ENCODE peak calls at places on chromosomes 16 and 17, in seven cellular contexts. V is fibroblast of mammary gland; E is uterus; W is activated CD4-positive, alpha-beta T cell treated with anti-CD3 and anti-CD28 coated beads, Interleukin-2, amount 50 U/mL, for 48 hours; N is T-cell; Q is stimulated activated CD8-positive, alpha-beta memory T cell treated with anti-CD3 and anti-CD28 coated beads, Interleukin-4, amount 100 ng/mL, for 1 hour; A is globus pallidus. K is an unnamed sample.
A peak's percentile ranks its signal among the peaks of the same experiment; 100 is the strongest.

GRCh38 chr16:89187337-89188063 is 12.8 kb downstream of the SLC22A31 start:
- DNase-seq in V (peak; percentile 25), E (no peak), W (no peak), N (no peak), Q (no peak), A (no peak), K (no peak)

GRCh38 chr16:5025171-5025632 is 8.5 kb downstream of the NAGPA start:
- DNase-seq in V (no peak), E (no peak), W (no peak), N (no peak), Q (no peak), A (peak; percentile 77), K (peak; percentile 74)

GRCh38 chr16:22005746-22006145 is 2.2 kb upstream of the MOSMO start:
- DNase-seq in V (no peak), E (no peak), W (no peak), N (no peak), Q (no peak), A (no peak), K (no peak)

GRCh38 chr16:2148714-2149629 is 547 bp downstream of the RAB26 start:
- DNase-seq in V (peak; percentile 32), E (no peak), W (peak; percentile 46), N (no peak), Q (no peak), A (no peak), K (no peak)

GRCh38 chr17:39213852-39214251 is 11.9 kb downstream of the STAC2 start:
- DNase-seq in V (no peak), E (no peak), W (no peak), N (no peak), Q (no peak), A (no peak), K (no peak)

GRCh38 chr17:43356999-43357398 is 41.8 kb upstream of the ARL4D start:
- DNase-seq in V (peak; percentile 95), E (peak; percentile 51), W (no peak), N (no peak), Q (no peak), A (no peak), K (no peak)

GRCh38 chr17:60618854-60619253 is 18.9 kb downstream of the PPM1D start:
- DNase-seq in V (no peak), E (no peak), W (no peak), N (no peak), Q (no peak), A (no peak), K (no peak)

GRCh38 chr17:77328823-77329740 is 188.3 kb downstream of the SEC14L1 start:
- DNase-seq in V (no peak), E (peak; percentile 14), W (no peak), N (no peak), Q (no peak), A (no peak), K (no peak)

GRCh38 chr17:5809056-5809455 is 224.7 kb upstream of the NLRP1 start:
- DNase-seq in V (no peak), E (no peak), W (no peak), N (no peak), Q (no peak), A (no peak), K (no peak)

GRCh38 chr17:64506201-64506575 is at the start of gene DDX5:
- DNase-seq in V (peak; percentile 95), E (peak; percentile 96), W (peak; percentile 97), N (no peak), Q (peak; percentile 96), A (peak; percentile 94), K (peak; percentile 95)

GRCh38 chr17:61856078-61856477 is 7.2 kb downstream of the BRIP1 start:
- DNase-seq in V (no peak), E (no peak), W (no peak), N (no peak), Q (no peak), A (no peak), K (no peak)

GRCh38 chr16:10250137-10250850 is 68.1 kb upstream of the GRIN2A start:
- DNase-seq in V (no peak), E (no peak), W (no peak), N (no peak), Q (no peak), A (no peak), K (no peak)

GRCh38 chr17:67557052-67557845 is 160.5 kb upstream of the NOL11 start:
- DNase-seq in V (no peak), E (no peak), W (no peak), N (no peak), Q (no peak), A (no peak), K (no peak)

GRCh38 chr16:78866556-78866955 is 734.0 kb downstream of the MAF start:
- DNase-seq in V (no peak), E (no peak), W (no peak), N (no peak), Q (no peak), A (peak; percentile 15), K (no peak)

GRCh38 chr16:24514096-24514495 is 25.3 kb upstream of the RBBP6 start:
- DNase-seq in V (no peak), E (no peak), W (no peak), N (no peak), Q (no peak), A (no peak), K (no peak)

GRCh38 chr16:56346131-56346890 is 79.0 kb downstream of the AMFR start:
- DNase-seq in V (no peak), E (no peak), W (no peak), N (no peak), Q (no peak), A (no peak), K (no peak)

GRCh38 chr16:51224317-51224716 is 73.2 kb upstream of the SALL1 start:
- DNase-seq in V (no peak), E (no peak), W (no peak), N (no peak), Q (no peak), A (no peak), K (no peak)

GRCh38 chr17:60610481-60610880 is 10.5 kb downstream of the PPM1D start:
- DNase-seq in V (no peak), E (no peak), W (no peak), N (no peak), Q (no peak), A (no peak), K (no peak)

GRCh38 chr17:17342242-17342945 is 39.2 kb downstream of the NT5M start:
- DNase-seq in V (no peak), E (no peak), W (no peak), N (no peak), Q (no peak), A (no peak), K (no peak)

GRCh38 chr16:70738083-70738977 is 52.5 kb upstream of the MTSS2 start:
- DNase-seq in V (peak; percentile 90), E (peak; percentile 71), W (peak; percentile 25), N (no peak), Q (no peak), A (peak; percentile 48), K (no peak)

GRCh38 chr17:34755371-34755770 is 176.0 kb downstream of the TMEM132E start:
- DNase-seq in V (no peak), E (no peak), W (no peak), N (no peak), Q (no peak), A (no peak), K (no peak)

GRCh38 chr17:61478790-61479492 is 26.7 kb downstream of the TBX4 start:
- DNase-seq in V (no peak), E (no peak), W (no peak), N (no peak), Q (no peak), A (no peak), K (no peak)

GRCh38 chr17:14295676-14296075 is 5.2 kb upstream of the HS3ST3B1 start:
- DNase-seq in V (no peak), E (no peak), W (no peak), N (no peak), Q (no peak), A (no peak), K (no peak)

GRCh38 chr17:67281736-67282135 is 36.7 kb upstream of the HELZ start:
- DNase-seq in V (no peak), E (no peak), W (no peak), N (no peak), Q (no peak), A (no peak), K (no peak)

GRCh38 chr17:61395983-61396585 is 3.6 kb upstream of the TBX2 start:
- DNase-seq in V (no peak), E (no peak), W (no peak), N (no peak), Q (no peak), A (no peak), K (no peak)

GRCh38 chr17:7824021-7824924 is 9.7 kb upstream of the KDM6B start:
- DNase-seq in V (no peak), E (no peak), W (no peak), N (no peak), Q (no peak), A (no peak), K (no peak)

K was measured in putamen.